ENCODE peak calls at places on chromosomes 12 and 14, in six cellular contexts. G is K562, B is GM12878, C is HepG2, W is H1, M is GM12892. Q is an unnamed sample.

GRCh38 chr12:115712676-115713075 is 564.8 kb downstream of the MED13L start:
- DNase-seq in G (no peak), B (no peak), C (no peak), W (no peak), M (no peak), Q (no peak)

GRCh38 chr12:3161861-3162260 is 84.7 kb downstream of the TSPAN9 start:
- DNase-seq in G (no peak), B (no peak), C (peak; percentile 15), W (no peak), M (no peak), Q (no peak)

GRCh38 chr12:54725233-54725843 is 77.2 kb upstream of the DCD start:
- DNase-seq in G (peak; percentile 12), B (no peak), C (peak; percentile 30), W (no peak), M (no peak), Q (no peak)

GRCh38 chr14:50044040-50044651 is 72.2 kb downstream of the VCPKMT start:
- DNase-seq in G (no peak), B (no peak), C (no peak), W (no peak), M (no peak), Q (no peak)

GRCh38 chr12:125393569-125393968 is 328.3 kb downstream of the AACS start:
- DNase-seq in G (no peak), B (no peak), C (no peak), W (no peak), M (no peak), Q (no peak)

GRCh38 chr14:63438065-63438757 is 105.0 kb downstream of the PPP2R5E start:
- DNase-seq in G (peak; percentile 14), B (no peak), C (peak; percentile 9), W (no peak), M (no peak), Q (no peak)

GRCh38 chr12:45234134-45234865 is 18.4 kb downstream of the ANO6 start:
- DNase-seq in G (peak; percentile 75), B (no peak), C (peak; percentile 92), W (no peak), M (no peak), Q (no peak)

GRCh38 chr14:24032727-24033418 is 18.9 kb upstream of the CARMIL3 start:
- DNase-seq in G (no peak), B (no peak), C (peak; percentile 89), W (no peak), M (no peak), Q (no peak)

DNA sequence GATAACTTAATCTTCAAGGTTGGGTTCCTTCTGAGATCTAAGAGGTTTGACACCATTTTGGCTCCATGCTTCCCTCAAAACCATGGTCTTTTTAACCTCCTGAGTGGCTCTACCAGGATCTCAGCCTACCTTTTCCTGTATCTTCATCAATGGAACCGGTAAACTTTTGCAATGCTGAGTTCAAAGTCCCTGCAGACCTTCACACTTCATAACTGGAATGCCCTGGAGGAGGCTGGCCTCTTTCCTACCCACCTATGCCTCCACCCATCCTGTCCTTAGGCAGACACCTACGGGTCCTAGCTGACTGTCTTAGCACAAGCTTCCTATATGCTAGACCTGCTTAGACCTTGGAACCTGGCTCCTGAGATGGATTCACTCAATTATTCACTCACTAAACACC is 89.5 kb upstream of the EEA1 start:
- DNase-seq in G (no peak), B (no peak), C (no peak), W (no peak), M (no peak), Q (no peak)
- TF ChIP-seq POLR2A in G (no peak), B (no peak), C (no peak), W (no peak), M (no peak), Q (no peak)

GRCh38 chr14:73784065-73784987 is 67.3 kb upstream of the PTGR2 start:
- DNase-seq in G (no peak), B (no peak), C (no peak), W (no peak), M (no peak), Q (no peak)
- TF ChIP-seq TAF1 in G (no peak), B (no peak), C (no peak), W (no peak), M (no peak), Q (no peak)

GRCh38 chr14:37588667-37588955 is 6.4 kb downstream of the FOXA1 start:
- DNase-seq in G (no peak), B (no peak), C (peak; percentile 58), W (no peak), M (no peak), Q (no peak)

GRCh38 chr14:37588956-37589737 is 5.9 kb downstream of the FOXA1 start:
- DNase-seq in G (no peak), B (no peak), C (peak; percentile 64), W (no peak), M (no peak), Q (no peak)

GRCh38 chr14:37590810-37591139 is 4.3 kb downstream of the FOXA1 start:
- DNase-seq in G (no peak), B (no peak), C (no peak), W (no peak), M (no peak), Q (no peak)

GRCh38 chr14:37591311-37591940 is 3.6 kb downstream of the FOXA1 start:
- DNase-seq in G (no peak), B (no peak), C (no peak), W (no peak), M (no peak), Q (no peak)

GRCh38 chr14:37590096-37590809 is 4.8 kb downstream of the FOXA1 start:
- DNase-seq in G (no peak), B (no peak), C (no peak), W (no peak), M (no peak), Q (no peak)
- TF ChIP-seq POLR2A in G (no peak), B (no peak), C (no peak), W (no peak), M (no peak), Q (no peak)

GRCh38 chr12:49707127-49707811 is at the start of gene FMNL3:
- DNase-seq in G (peak; percentile 98), B (peak; percentile 82), C (peak; percentile 72), W (peak; percentile 77), M (peak; percentile 96), Q (peak; percentile 97)

GRCh38 chr12:49708851-49709250 is 1.6 kb upstream of the FMNL3 start:
- DNase-seq in G (no peak), B (no peak), C (no peak), W (no peak), M (no peak), Q (no peak)

GRCh38 chr12:49705479-49706267 is 1.5 kb downstream of the FMNL3 start:
- DNase-seq in G (peak; percentile 53), B (no peak), C (peak; percentile 10), W (no peak), M (no peak), Q (no peak)

GRCh38 chr12:49707812-49708147 is 575 bp upstream of the FMNL3 start:
- DNase-seq in G (no peak), B (no peak), C (no peak), W (no peak), M (no peak), Q (no peak)

GRCh38 chr12:49706351-49707126 is 666 bp downstream of the FMNL3 start:
- DNase-seq in G (peak; percentile 34), B (no peak), C (no peak), W (no peak), M (no peak), Q (no peak)
- TF ChIP-seq TAF1 in G (no peak), B (no peak), C (no peak), W (no peak), M (no peak), Q (no peak)

GRCh38 chr12:46368684-46369083 is 3.9 kb downstream of the SLC38A2 start:
- DNase-seq in G (no peak), B (no peak), C (no peak), W (no peak), M (no peak), Q (no peak)

GRCh38 chr12:46365951-46366379 is 6.6 kb downstream of the SLC38A2 start:
- DNase-seq in G (no peak), B (no peak), C (no peak), W (no peak), M (no peak), Q (no peak)

GRCh38 chr12:46368138-46368537 is 4.4 kb downstream of the SLC38A2 start:
- DNase-seq in G (no peak), B (no peak), C (peak; percentile 73), W (no peak), M (no peak), Q (no peak)

GRCh38 chr12:46366771-46367170 is 5.8 kb downstream of the SLC38A2 start:
- DNase-seq in G (no peak), B (no peak), C (no peak), W (no peak), M (no peak), Q (no peak)

GRCh38 chr12:46367351-46368029 is 5.1 kb downstream of the SLC38A2 start:
- DNase-seq in G (no peak), B (no peak), C (no peak), W (no peak), M (no peak), Q (no peak)
- TF ChIP-seq POLR2A in G (no peak), B (no peak), C (peak; percentile 44), W (peak; percentile 47), M (peak; percentile 35), Q (no peak)

GRCh38 chr12:94831081-94831747 is 172.3 kb downstream of the NDUFA12 start:
- DNase-seq in G (no peak), B (peak; percentile 98), C (no peak), W (no peak), M (peak; percentile 42), Q (peak; percentile 51)
- TF ChIP-seq TAF1 in G (no peak), B (peak; percentile 49), C (no peak), W (no peak), M (peak; percentile 67), Q (peak; percentile 71)

GRCh38 chr14:55500219-55500701 is 59.8 kb upstream of the TBPL2 start:
- DNase-seq in G (peak; percentile 65), B (no peak), C (peak; percentile 6), W (no peak), M (no peak), Q (no peak)
- TF ChIP-seq POLR2A in G (peak; percentile 48), B (no peak), C (no peak), W (no peak), M (no peak), Q (no peak)

GRCh38 chr12:58955849-58956248 is 35.5 kb upstream of the LRIG3 start:
- DNase-seq in G (no peak), B (no peak), C (no peak), W (no peak), M (no peak), Q (no peak)

GRCh38 chr12:58959639-58960300 is 39.5 kb upstream of the LRIG3 start:
- DNase-seq in G (no peak), B (no peak), C (no peak), W (no peak), M (no peak), Q (no peak)

GRCh38 chr12:58950739-58951100 is 30.4 kb upstream of the LRIG3 start:
- DNase-seq in G (no peak), B (no peak), C (no peak), W (no peak), M (no peak), Q (no peak)

GRCh38 chr12:58957298-58957697 is 37.0 kb upstream of the LRIG3 start:
- DNase-seq in G (no peak), B (no peak), C (no peak), W (no peak), M (no peak), Q (no peak)

DNA sequence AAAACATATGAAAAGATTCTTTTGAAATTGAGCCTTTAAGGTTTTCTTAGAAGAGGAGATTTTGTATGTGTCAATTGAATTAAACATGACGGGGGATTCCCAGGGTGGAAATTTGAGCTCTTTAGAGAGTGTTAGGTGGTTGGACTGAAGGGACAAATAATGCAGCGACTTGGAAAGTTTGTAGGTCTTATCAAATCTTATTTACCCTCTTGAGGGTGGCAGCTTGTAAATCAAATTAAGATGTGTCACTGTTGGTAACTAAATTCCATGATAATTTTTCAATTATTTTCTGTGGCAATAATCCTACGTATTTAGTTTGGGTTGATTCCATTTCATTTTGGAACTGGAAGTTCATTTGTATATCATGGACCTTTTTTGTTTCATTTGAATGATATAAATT is 33.7 kb upstream of the LRIG3 start:
- DNase-seq in G (no peak), B (no peak), C (no peak), W (no peak), M (no peak), Q (no peak)
- TF ChIP-seq TAF1 in G (no peak), B (no peak), C (no peak), W (no peak), M (no peak), Q (no peak)